ENCODE peak calls at places on chromosome X, in four cellular contexts. A is HepG2, S is K562, Q is GM12878. I is an unnamed sample.
A peak's percentile ranks its signal among the peaks of the same experiment; 100 is the strongest.

GRCh38 chrX:20414066-20414465 is 147.4 kb upstream of the RPS6KA3 start:
- DNase-seq in A (no peak), S (no peak), Q (no peak), I (no peak)

GRCh38 chrX:31070057-31070468 is 1.8 kb downstream of the FTHL17 start:
- DNase-seq in S (no peak), A (no peak), Q (peak; percentile 38), I (no peak)

GRCh38 chrX:48945517-48946348 is 11.7 kb downstream of the OTUD5 start:
- DNase-seq in S (peak; percentile 39), Q (no peak), A (peak; percentile 40), I (peak; percentile 77)

GRCh38 chrX:119640621-119641020 is 34.4 kb upstream of the NKRF start:
- DNase-seq in Q (no peak), S (no peak), A (no peak), I (no peak)

GRCh38 chrX:68995780-68996551 is 167.1 kb downstream of the EFNB1 start:
- DNase-seq in S (no peak), Q (no peak), A (peak; percentile 3), I (peak; percentile 3)

GRCh38 chrX:153214934-153215333 is 35.9 kb downstream of the MAGEA1 start:
- DNase-seq in Q (peak; percentile 3), A (no peak), S (no peak), I (no peak)

GRCh38 chrX:17923546-17923945 is 62.4 kb upstream of the RAI2 start:
- DNase-seq in Q (no peak), A (no peak), S (peak; percentile 40), I (peak; percentile 13)

GRCh38 chrX:110280954-110281353 is 36.9 kb downstream of the AMMECR1 start:
- DNase-seq in Q (no peak), S (no peak), A (no peak), I (no peak)

GRCh38 chrX:323721-324628 is 5.4 kb upstream of the GTPBP6 start:
- DNase-seq in Q (no peak), S (no peak), A (peak; percentile 68), I (peak; percentile 28)

GRCh38 chrX:134749651-134750450 is 91.6 kb upstream of the PLAC1 start:
- DNase-seq in Q (no peak), A (no peak), S (no peak), I (no peak)

GRCh38 chrX:47193475-47194241 is at the start of gene UBA1:
- DNase-seq in Q (peak; percentile 97), S (peak; percentile 83), A (peak; percentile 90), I (peak; percentile 90)

GRCh38 chrX:22616867-22617266 is 344.2 kb downstream of the CBLL2 start:
- DNase-seq in A (no peak), Q (no peak), S (no peak), I (no peak)

GRCh38 chrX:2489446-2490445 is 11.0 kb downstream of the DHRSX start:
- DNase-seq in S (no peak), Q (no peak), A (no peak), I (no peak)

GRCh38 chrX:123648028-123648810 is 84.6 kb downstream of the THOC2 start:
- DNase-seq in A (peak; percentile 81), Q (no peak), S (no peak), I (peak; percentile 58)

GRCh38 chrX:115972717-115973116 is 197.8 kb upstream of the AGTR2 start:
- DNase-seq in A (no peak), Q (no peak), S (no peak), I (no peak)

GRCh38 chrX:12263211-12263610 is 124.9 kb downstream of the FRMPD4 start:
- DNase-seq in A (no peak), Q (no peak), S (no peak), I (no peak)

GRCh38 chrX:46433892-46434291 is 111.3 kb downstream of the ZNF674 start:
- DNase-seq in S (no peak), Q (no peak), A (no peak), I (no peak)

GRCh38 chrX:37361596-37361995 is 12.4 kb downstream of the PRRG1 start:
- DNase-seq in Q (no peak), A (no peak), S (no peak), I (no peak)

GRCh38 chrX:47146121-47146935 is 1.3 kb downstream of the RBM10 start:
- DNase-seq in Q (no peak), A (no peak), S (no peak), I (no peak)

GRCh38 chrX:3263681-3264126 is 82.7 kb downstream of the MXRA5 start:
- DNase-seq in S (no peak), A (no peak), Q (no peak), I (no peak)

GRCh38 chrX:37302569-37302968 is 46.6 kb upstream of the PRRG1 start:
- DNase-seq in S (no peak), A (peak; percentile 7), Q (no peak), I (peak; percentile 13)

GRCh38 chrX:129495941-129496340 is 27.3 kb downstream of the SMARCA1 start:
- DNase-seq in A (no peak), Q (no peak), S (no peak), I (no peak)

GRCh38 chrX:11129546-11129945 is 18.4 kb downstream of the HCCS start:
- DNase-seq in A (no peak), Q (no peak), S (no peak), I (no peak)

GRCh38 chrX:13373807-13374187 is 53.9 kb upstream of the ATXN3L start:
- DNase-seq in Q (no peak), S (no peak), A (no peak), I (no peak)

GRCh38 chrX:152632445-152633097 is 5.1 kb upstream of the GABRQ start:
- DNase-seq in S (peak; percentile 44), Q (no peak), A (peak; percentile 8), I (peak; percentile 53)

GRCh38 chrX:15686818-15687685 is 22.4 kb upstream of the CLTRN start:
- DNase-seq in A (peak; percentile 46), Q (peak; percentile 34), S (peak; percentile 29), I (peak; percentile 63)

GRCh38 chrX:79259073-79259689 is 108.0 kb downstream of the ITM2A start:
- DNase-seq in S (no peak), Q (peak; percentile 99), A (no peak), I (no peak)

GRCh38 chrX:2875798-2876399 is 47.2 kb downstream of the GYG2 start:
- DNase-seq in S (no peak), Q (no peak), A (peak; percentile 18), I (peak; percentile 33)

GRCh38 chrX:10160221-10160620 is 3.4 kb downstream of the CLCN4 start:
- DNase-seq in S (no peak), A (no peak), Q (no peak), I (no peak)

GRCh38 chrX:129612396-129612795 is 42.4 kb downstream of the APLN start:
- DNase-seq in S (no peak), Q (no peak), A (no peak), I (no peak)

GRCh38 chrX:7586126-7586525 is 256.8 kb upstream of the VCX start:
- DNase-seq in S (no peak), A (peak; percentile 1), Q (no peak), I (no peak)

GRCh38 chrX:133594156-133594555 is 178.9 kb upstream of the GPC4 start:
- DNase-seq in Q (no peak), A (no peak), S (no peak), I (no peak)

GRCh38 chrX:48475295-48475694 is 704 bp upstream of the FTSJ1 start:
- DNase-seq in A (peak; percentile 40), Q (no peak), S (no peak), I (no peak)

GRCh38 chrX:24207826-24208225 is 58.3 kb downstream of the ZFX start:
- DNase-seq in S (no peak), Q (no peak), A (no peak), I (no peak)

GRCh38 chrX:147899715-147900114 is 12.0 kb upstream of the FMR1 start:
- DNase-seq in S (no peak), Q (no peak), A (no peak), I (no peak)

GRCh38 chrX:100973411-100973810 is 3.9 kb downstream of the ARL13A start:
- DNase-seq in S (no peak), A (no peak), Q (no peak), I (no peak)

GRCh38 chrX:121365572-121366161 is 318.3 kb downstream of the GLUD2 start:
- DNase-seq in S (no peak), A (no peak), Q (no peak), I (no peak)
- TF ChIP-seq FOXK2 in S (no peak), A (no peak), Q (no peak), I (no peak)

GRCh38 chrX:41580423-41581064 is 108.2 kb upstream of the GPR34 start:
- DNase-seq in Q (no peak), A (no peak), S (no peak), I (no peak)
- TF ChIP-seq FOXK2 in Q (no peak), A (no peak), S (no peak), I (no peak)

DNA sequence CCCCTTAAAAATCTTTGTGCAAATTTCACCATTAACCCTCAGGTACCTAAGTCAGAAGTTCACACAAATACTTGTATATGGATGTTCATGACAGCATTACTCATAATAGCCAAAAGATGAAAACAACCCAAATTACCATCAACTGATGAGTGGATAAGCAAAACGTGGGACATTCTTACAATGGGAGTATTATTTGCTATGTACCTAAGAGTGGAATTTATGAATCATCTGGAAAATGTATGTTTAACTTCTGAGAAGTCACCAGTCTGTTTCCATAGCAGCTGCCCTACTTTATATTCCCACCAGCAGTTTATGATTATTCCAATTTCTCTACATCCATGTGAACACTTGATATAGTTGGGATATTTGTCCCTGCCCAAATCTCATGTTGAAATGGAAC is 1478.9 kb downstream of the PCDH19 start:
- DNase-seq in A (no peak), Q (no peak), S (no peak), I (no peak)
- TF ChIP-seq FOXK2 in A (no peak), Q (no peak), S (no peak), I (no peak)

GRCh38 chrX:118459494-118459893 is 36.1 kb upstream of the DOCK11 start:
- DNase-seq in S (peak; percentile 53), Q (peak; percentile 2), A (peak; percentile 23), I (peak; percentile 63)
- TF ChIP-seq FOXK2 in S (no peak), Q (no peak), A (no peak), I (no peak)

GRCh38 chrX:150899191-150899757 is 806 bp upstream of the CD99L2 start:
- DNase-seq in S (peak; percentile 15), Q (no peak), A (no peak), I (peak; percentile 33)

GRCh38 chrX:150902434-150903109 is 4.1 kb upstream of the CD99L2 start:
- DNase-seq in S (no peak), A (no peak), Q (no peak), I (no peak)

GRCh38 chrX:150896632-150897031 is 1.8 kb downstream of the CD99L2 start:
- DNase-seq in Q (no peak), S (no peak), A (no peak), I (no peak)

GRCh38 chrX:150897371-150898319 is 823 bp downstream of the CD99L2 start:
- DNase-seq in Q (no peak), A (no peak), S (no peak), I (no peak)

GRCh38 chrX:150898343-150899190 is at the start of gene CD99L2:
- DNase-seq in Q (no peak), S (peak; percentile 94), A (peak; percentile 52), I (peak; percentile 97)
- TF ChIP-seq FOXK2 in Q (no peak), S (no peak), A (no peak), I (no peak)

I was measured in HEK293T.